ENCODE peak calls at places on chromosomes 4 and X, in nine cellular contexts. One of them, this sample, is unnamed.

GRCh38 chr4:139337612-139338011 is 35.3 kb upstream of the NDUFC1 start:
- DNase-seq in ovary: no peak
- DNase-seq in fibroblast of mammary gland: no peak
- DNase-seq in choroid plexus epithelial cell: no peak
- DNase-seq in lower leg skin: no peak
- DNase-seq in uterus: no peak
- DNase-seq in Peyer's patch: no peak
- DNase-seq in breast epithelium: no peak
- DNase-seq in GM12865: no peak
- DNase-seq in this sample: no peak

GRCh38 chrX:16839224-16839851 is 30.8 kb downstream of the RBBP7 start:
- DNase-seq in GM12865: no peak
- DNase-seq in choroid plexus epithelial cell: no peak
- DNase-seq in breast epithelium: no peak
- DNase-seq in uterus: no peak
- DNase-seq in Peyer's patch: no peak
- DNase-seq in lower leg skin: no peak
- DNase-seq in ovary: no peak
- DNase-seq in fibroblast of mammary gland: no peak
- DNase-seq in this sample: no peak

GRCh38 chr4:162282711-162283110 is 118.9 kb upstream of the FSTL5 start:
- DNase-seq in choroid plexus epithelial cell: no peak
- DNase-seq in ovary: no peak
- DNase-seq in fibroblast of mammary gland: no peak
- DNase-seq in breast epithelium: no peak
- DNase-seq in lower leg skin: no peak
- DNase-seq in Peyer's patch: no peak
- DNase-seq in GM12865: no peak
- DNase-seq in uterus: no peak
- DNase-seq in this sample: no peak

GRCh38 chr4:86977621-86978184 is 42.9 kb downstream of the AFF1 start:
- DNase-seq in breast epithelium: no peak
- DNase-seq in lower leg skin: no peak
- DNase-seq in fibroblast of mammary gland: peak
- DNase-seq in Peyer's patch: no peak
- DNase-seq in GM12865: peak
- DNase-seq in ovary: no peak
- DNase-seq in uterus: no peak
- DNase-seq in choroid plexus epithelial cell: peak
- DNase-seq in this sample: peak

GRCh38 chrX:153446950-153447580 is 1.2 kb upstream of the TREX2 start:
- DNase-seq in ovary: no peak
- DNase-seq in Peyer's patch: no peak
- DNase-seq in breast epithelium: no peak
- DNase-seq in GM12865: no peak
- DNase-seq in uterus: no peak
- DNase-seq in choroid plexus epithelial cell: no peak
- DNase-seq in lower leg skin: no peak
- DNase-seq in fibroblast of mammary gland: no peak
- DNase-seq in this sample: no peak

GRCh38 chr4:161457906-161458305 is 705.9 kb downstream of the FSTL5 start:
- DNase-seq in breast epithelium: no peak
- DNase-seq in fibroblast of mammary gland: no peak
- DNase-seq in ovary: no peak
- DNase-seq in GM12865: no peak
- DNase-seq in uterus: no peak
- DNase-seq in lower leg skin: no peak
- DNase-seq in choroid plexus epithelial cell: no peak
- DNase-seq in Peyer's patch: no peak
- DNase-seq in this sample: no peak

GRCh38 chrX:72545990-72546389 is 26.7 kb downstream of the HDAC8 start:
- DNase-seq in GM12865: no peak
- DNase-seq in lower leg skin: no peak
- DNase-seq in choroid plexus epithelial cell: peak
- DNase-seq in uterus: no peak
- DNase-seq in Peyer's patch: no peak
- DNase-seq in fibroblast of mammary gland: peak
- DNase-seq in breast epithelium: no peak
- DNase-seq in ovary: no peak
- DNase-seq in this sample: peak

GRCh38 chr4:31045151-31045550 is 325.0 kb downstream of the PCDH7 start:
- DNase-seq in lower leg skin: no peak
- DNase-seq in ovary: no peak
- DNase-seq in fibroblast of mammary gland: no peak
- DNase-seq in GM12865: no peak
- DNase-seq in breast epithelium: no peak
- DNase-seq in uterus: no peak
- DNase-seq in choroid plexus epithelial cell: peak
- DNase-seq in Peyer's patch: no peak
- DNase-seq in this sample: no peak

GRCh38 chr4:173013232-173013932 is 155.2 kb upstream of the GALNT7 start:
- DNase-seq in choroid plexus epithelial cell: peak
- DNase-seq in lower leg skin: no peak
- DNase-seq in ovary: peak
- DNase-seq in breast epithelium: no peak
- DNase-seq in Peyer's patch: no peak
- DNase-seq in uterus: peak
- DNase-seq in GM12865: peak
- DNase-seq in fibroblast of mammary gland: peak
- DNase-seq in this sample: peak

DNA sequence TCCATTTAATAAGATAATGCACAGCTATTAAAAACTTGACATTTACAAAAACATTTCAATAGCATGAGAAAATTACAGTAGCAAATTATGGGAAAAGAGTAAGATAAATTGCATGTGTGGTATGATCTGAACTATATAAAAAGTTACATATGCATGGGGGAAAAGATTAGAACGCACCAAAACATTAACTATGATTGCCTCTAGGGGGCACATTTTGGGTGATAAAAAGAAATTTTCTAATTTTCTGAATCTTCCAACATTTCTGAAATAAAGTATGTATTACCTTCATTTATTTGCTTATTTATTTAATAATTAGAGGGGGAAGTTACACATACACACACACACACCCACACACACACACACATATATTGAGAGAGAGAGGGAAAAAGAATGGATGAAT is 19.6 kb upstream of the KDM5C start:
- DNase-seq in uterus: no peak
- DNase-seq in ovary: no peak
- DNase-seq in GM12865: no peak
- DNase-seq in choroid plexus epithelial cell: no peak
- DNase-seq in fibroblast of mammary gland: no peak
- DNase-seq in lower leg skin: no peak
- DNase-seq in Peyer's patch: no peak
- DNase-seq in breast epithelium: no peak
- DNase-seq in this sample: no peak
- TF ChIP-seq CTCF in uterus: no peak
- TF ChIP-seq CTCF in ovary: no peak
- TF ChIP-seq CTCF in GM12865: no peak
- TF ChIP-seq CTCF in choroid plexus epithelial cell: peak
- TF ChIP-seq CTCF in fibroblast of mammary gland: peak
- TF ChIP-seq CTCF in lower leg skin: no peak
- TF ChIP-seq CTCF in Peyer's patch: no peak
- TF ChIP-seq CTCF in breast epithelium: no peak
- TF ChIP-seq CTCF in this sample: peak

GRCh38 chr4:11072426-11072825 is 356.3 kb downstream of the HS3ST1 start:
- DNase-seq in choroid plexus epithelial cell: no peak
- DNase-seq in Peyer's patch: no peak
- DNase-seq in uterus: no peak
- DNase-seq in ovary: no peak
- DNase-seq in fibroblast of mammary gland: no peak
- DNase-seq in breast epithelium: no peak
- DNase-seq in GM12865: no peak
- DNase-seq in lower leg skin: no peak
- DNase-seq in this sample: no peak

GRCh38 chr4:11074581-11075241 is 354.0 kb downstream of the HS3ST1 start:
- DNase-seq in Peyer's patch: no peak
- DNase-seq in ovary: no peak
- DNase-seq in GM12865: no peak
- DNase-seq in uterus: no peak
- DNase-seq in fibroblast of mammary gland: no peak
- DNase-seq in breast epithelium: no peak
- DNase-seq in lower leg skin: no peak
- DNase-seq in choroid plexus epithelial cell: no peak
- DNase-seq in this sample: no peak

GRCh38 chr4:11070813-11071212 is 357.9 kb downstream of the HS3ST1 start:
- DNase-seq in uterus: no peak
- DNase-seq in Peyer's patch: no peak
- DNase-seq in fibroblast of mammary gland: no peak
- DNase-seq in lower leg skin: no peak
- DNase-seq in GM12865: no peak
- DNase-seq in breast epithelium: no peak
- DNase-seq in choroid plexus epithelial cell: no peak
- DNase-seq in ovary: no peak
- DNase-seq in this sample: no peak

GRCh38 chr4:11073621-11074051 is 355.1 kb downstream of the HS3ST1 start:
- DNase-seq in Peyer's patch: no peak
- DNase-seq in uterus: no peak
- DNase-seq in fibroblast of mammary gland: peak
- DNase-seq in lower leg skin: no peak
- DNase-seq in ovary: peak
- DNase-seq in GM12865: no peak
- DNase-seq in breast epithelium: no peak
- DNase-seq in choroid plexus epithelial cell: peak
- DNase-seq in this sample: peak

DNA sequence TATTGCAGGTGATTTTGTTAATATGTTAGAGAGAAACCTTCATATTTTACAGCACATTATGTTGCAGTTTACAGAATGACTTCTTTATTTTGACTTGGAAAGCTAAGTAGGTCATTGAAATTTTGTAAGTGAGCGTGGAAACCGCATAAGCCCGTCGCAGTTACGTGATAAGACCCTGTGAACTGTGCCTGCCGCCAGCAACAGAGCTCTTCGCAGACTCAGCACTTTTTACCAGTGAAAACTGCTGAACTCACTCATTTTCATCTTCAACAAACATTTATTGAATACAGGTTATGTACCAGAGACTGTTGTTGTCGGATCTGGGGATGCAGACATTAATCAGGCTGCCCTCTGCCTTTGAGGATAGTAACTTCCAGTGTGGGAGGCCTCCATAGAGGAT is 355.7 kb downstream of the HS3ST1 start:
- DNase-seq in breast epithelium: no peak
- DNase-seq in Peyer's patch: no peak
- DNase-seq in fibroblast of mammary gland: no peak
- DNase-seq in choroid plexus epithelial cell: no peak
- DNase-seq in lower leg skin: no peak
- DNase-seq in GM12865: no peak
- DNase-seq in uterus: no peak
- DNase-seq in ovary: peak
- DNase-seq in this sample: peak
- H3K4me3 ChIP-seq in breast epithelium: no peak
- H3K4me3 ChIP-seq in Peyer's patch: no peak
- H3K4me3 ChIP-seq in fibroblast of mammary gland: no peak
- H3K4me3 ChIP-seq in choroid plexus epithelial cell: no peak
- H3K4me3 ChIP-seq in lower leg skin: no peak
- H3K4me3 ChIP-seq in GM12865: no peak
- H3K4me3 ChIP-seq in uterus: no peak
- H3K4me3 ChIP-seq in ovary: no peak
- H3K4me3 ChIP-seq in this sample: no peak

GRCh38 chr4:107391009-107391629 is 328.9 kb downstream of the PAPSS1 start:
- DNase-seq in GM12865: no peak
- DNase-seq in fibroblast of mammary gland: no peak
- DNase-seq in ovary: no peak
- DNase-seq in choroid plexus epithelial cell: no peak
- DNase-seq in lower leg skin: no peak
- DNase-seq in uterus: no peak
- DNase-seq in Peyer's patch: no peak
- DNase-seq in breast epithelium: no peak
- DNase-seq in this sample: no peak
- TF ChIP-seq CTCF in GM12865: no peak
- TF ChIP-seq CTCF in fibroblast of mammary gland: no peak
- TF ChIP-seq CTCF in ovary: no peak
- TF ChIP-seq CTCF in choroid plexus epithelial cell: no peak
- TF ChIP-seq CTCF in lower leg skin: no peak
- TF ChIP-seq CTCF in uterus: no peak
- TF ChIP-seq CTCF in Peyer's patch: no peak
- TF ChIP-seq CTCF in breast epithelium: no peak
- TF ChIP-seq CTCF in this sample: no peak

DNA sequence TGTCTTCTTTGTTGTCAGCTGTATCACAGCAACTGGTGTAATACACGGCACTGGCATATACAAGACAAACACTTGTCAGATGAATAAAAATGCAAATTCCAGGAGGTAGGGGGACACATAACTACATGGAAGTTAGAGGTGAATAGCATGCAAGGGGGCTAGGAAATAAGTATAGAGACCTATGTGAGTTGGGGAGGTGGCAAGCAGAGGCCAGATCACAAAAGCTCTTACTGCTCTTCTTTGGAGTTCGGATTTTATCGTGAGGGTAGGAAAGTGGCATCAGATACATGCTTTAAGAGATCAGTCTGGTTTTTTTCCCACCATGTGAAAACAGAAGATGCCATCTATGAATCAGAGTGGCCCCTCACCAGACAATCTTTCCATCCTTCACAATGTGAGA is 2.8 kb upstream of the SRP72 start:
- DNase-seq in ovary: no peak
- DNase-seq in breast epithelium: no peak
- DNase-seq in GM12865: no peak
- DNase-seq in uterus: no peak
- DNase-seq in choroid plexus epithelial cell: no peak
- DNase-seq in lower leg skin: no peak
- DNase-seq in Peyer's patch: no peak
- DNase-seq in fibroblast of mammary gland: no peak
- DNase-seq in this sample: no peak
- H3K4me3 ChIP-seq in ovary: no peak
- H3K4me3 ChIP-seq in breast epithelium: no peak
- H3K4me3 ChIP-seq in GM12865: no peak
- H3K4me3 ChIP-seq in uterus: no peak
- H3K4me3 ChIP-seq in choroid plexus epithelial cell: no peak
- H3K4me3 ChIP-seq in lower leg skin: no peak
- H3K4me3 ChIP-seq in Peyer's patch: no peak
- H3K4me3 ChIP-seq in fibroblast of mammary gland: no peak
- H3K4me3 ChIP-seq in this sample: no peak